ENCODE peak calls at places on chromosomes 12 and 14, in ten cellular contexts. One of them, this sample, is unnamed.

GRCh38 chr12:117129391-117129790 is 30.2 kb upstream of the TESC start:
- DNase-seq in NCI-H345: no peak
- DNase-seq in CD8-positive, alpha-beta T cell: no peak
- DNase-seq in ELF-1: no peak
- DNase-seq in SW480: no peak
- DNase-seq in activated CD4-positive, alpha-beta T cell treated with anti-CD3 and anti-CD28 coated beads, Interleukin-2, amount 50 U/mL, for 1 hour: no peak
- DNase-seq in suprapubic skin: no peak
- DNase-seq in sigmoid colon: no peak
- DNase-seq in Peyer's patch: no peak
- DNase-seq in central memory CD4-positive, alpha-beta T cell: no peak
- DNase-seq in this sample: no peak

GRCh38 chr12:45379261-45379660 is 163.4 kb downstream of the ANO6 start:
- DNase-seq in SW480: no peak
- DNase-seq in activated CD4-positive, alpha-beta T cell treated with anti-CD3 and anti-CD28 coated beads, Interleukin-2, amount 50 U/mL, for 1 hour: no peak
- DNase-seq in sigmoid colon: no peak
- DNase-seq in central memory CD4-positive, alpha-beta T cell: no peak
- DNase-seq in suprapubic skin: no peak
- DNase-seq in ELF-1: no peak
- DNase-seq in CD8-positive, alpha-beta T cell: no peak
- DNase-seq in Peyer's patch: no peak
- DNase-seq in NCI-H345: no peak
- DNase-seq in this sample: no peak

GRCh38 chr12:42958271-42958674 is 368.7 kb upstream of the PRICKLE1 start:
- DNase-seq in NCI-H345: no peak
- DNase-seq in sigmoid colon: no peak
- DNase-seq in SW480: no peak
- DNase-seq in CD8-positive, alpha-beta T cell: no peak
- DNase-seq in activated CD4-positive, alpha-beta T cell treated with anti-CD3 and anti-CD28 coated beads, Interleukin-2, amount 50 U/mL, for 1 hour: no peak
- DNase-seq in ELF-1: no peak
- DNase-seq in Peyer's patch: no peak
- DNase-seq in suprapubic skin: no peak
- DNase-seq in central memory CD4-positive, alpha-beta T cell: no peak
- DNase-seq in this sample: no peak

GRCh38 chr14:94373708-94374107 is 14.7 kb downstream of the SERPINA1 start:
- DNase-seq in ELF-1: no peak
- DNase-seq in CD8-positive, alpha-beta T cell: no peak
- DNase-seq in NCI-H345: no peak
- DNase-seq in activated CD4-positive, alpha-beta T cell treated with anti-CD3 and anti-CD28 coated beads, Interleukin-2, amount 50 U/mL, for 1 hour: no peak
- DNase-seq in sigmoid colon: peak
- DNase-seq in SW480: peak
- DNase-seq in Peyer's patch: no peak
- DNase-seq in suprapubic skin: no peak
- DNase-seq in central memory CD4-positive, alpha-beta T cell: no peak
- DNase-seq in this sample: no peak

GRCh38 chr12:110578522-110579238 is 4.4 kb downstream of the PPTC7 start:
- DNase-seq in central memory CD4-positive, alpha-beta T cell: no peak
- DNase-seq in CD8-positive, alpha-beta T cell: peak
- DNase-seq in suprapubic skin: no peak
- DNase-seq in SW480: peak
- DNase-seq in ELF-1: no peak
- DNase-seq in activated CD4-positive, alpha-beta T cell treated with anti-CD3 and anti-CD28 coated beads, Interleukin-2, amount 50 U/mL, for 1 hour: no peak
- DNase-seq in NCI-H345: no peak
- DNase-seq in sigmoid colon: no peak
- DNase-seq in Peyer's patch: no peak
- DNase-seq in this sample: no peak

GRCh38 chr12:29033519-29033918 is 115.6 kb upstream of the FAR2 start:
- DNase-seq in ELF-1: no peak
- DNase-seq in sigmoid colon: no peak
- DNase-seq in SW480: no peak
- DNase-seq in suprapubic skin: no peak
- DNase-seq in activated CD4-positive, alpha-beta T cell treated with anti-CD3 and anti-CD28 coated beads, Interleukin-2, amount 50 U/mL, for 1 hour: no peak
- DNase-seq in Peyer's patch: no peak
- DNase-seq in NCI-H345: no peak
- DNase-seq in central memory CD4-positive, alpha-beta T cell: no peak
- DNase-seq in CD8-positive, alpha-beta T cell: no peak
- DNase-seq in this sample: no peak

GRCh38 chr14:39492267-39492666 is 60.0 kb upstream of the FBXO33 start:
- DNase-seq in Peyer's patch: no peak
- DNase-seq in SW480: no peak
- DNase-seq in ELF-1: no peak
- DNase-seq in suprapubic skin: no peak
- DNase-seq in activated CD4-positive, alpha-beta T cell treated with anti-CD3 and anti-CD28 coated beads, Interleukin-2, amount 50 U/mL, for 1 hour: no peak
- DNase-seq in NCI-H345: no peak
- DNase-seq in central memory CD4-positive, alpha-beta T cell: no peak
- DNase-seq in sigmoid colon: no peak
- DNase-seq in CD8-positive, alpha-beta T cell: no peak
- DNase-seq in this sample: no peak

GRCh38 chr12:29374012-29374411 is 7.0 kb downstream of the ERGIC2 start:
- DNase-seq in NCI-H345: no peak
- DNase-seq in suprapubic skin: no peak
- DNase-seq in ELF-1: no peak
- DNase-seq in sigmoid colon: no peak
- DNase-seq in activated CD4-positive, alpha-beta T cell treated with anti-CD3 and anti-CD28 coated beads, Interleukin-2, amount 50 U/mL, for 1 hour: no peak
- DNase-seq in Peyer's patch: no peak
- DNase-seq in central memory CD4-positive, alpha-beta T cell: no peak
- DNase-seq in CD8-positive, alpha-beta T cell: no peak
- DNase-seq in SW480: no peak
- DNase-seq in this sample: no peak

GRCh38 chr12:121549075-121549474 is 31.7 kb downstream of the KDM2B start:
- DNase-seq in Peyer's patch: no peak
- DNase-seq in central memory CD4-positive, alpha-beta T cell: no peak
- DNase-seq in SW480: no peak
- DNase-seq in NCI-H345: no peak
- DNase-seq in sigmoid colon: no peak
- DNase-seq in CD8-positive, alpha-beta T cell: no peak
- DNase-seq in ELF-1: no peak
- DNase-seq in suprapubic skin: no peak
- DNase-seq in activated CD4-positive, alpha-beta T cell treated with anti-CD3 and anti-CD28 coated beads, Interleukin-2, amount 50 U/mL, for 1 hour: no peak
- DNase-seq in this sample: no peak

GRCh38 chr14:37573355-37573754 is 21.7 kb downstream of the FOXA1 start:
- DNase-seq in SW480: no peak
- DNase-seq in activated CD4-positive, alpha-beta T cell treated with anti-CD3 and anti-CD28 coated beads, Interleukin-2, amount 50 U/mL, for 1 hour: no peak
- DNase-seq in central memory CD4-positive, alpha-beta T cell: no peak
- DNase-seq in sigmoid colon: no peak
- DNase-seq in NCI-H345: no peak
- DNase-seq in Peyer's patch: no peak
- DNase-seq in CD8-positive, alpha-beta T cell: no peak
- DNase-seq in suprapubic skin: no peak
- DNase-seq in ELF-1: no peak
- DNase-seq in this sample: no peak

GRCh38 chr14:89190779-89191513 is 226.1 kb downstream of the FOXN3 start:
- DNase-seq in ELF-1: peak
- DNase-seq in SW480: no peak
- DNase-seq in central memory CD4-positive, alpha-beta T cell: no peak
- DNase-seq in Peyer's patch: no peak
- DNase-seq in NCI-H345: peak
- DNase-seq in suprapubic skin: no peak
- DNase-seq in activated CD4-positive, alpha-beta T cell treated with anti-CD3 and anti-CD28 coated beads, Interleukin-2, amount 50 U/mL, for 1 hour: no peak
- DNase-seq in CD8-positive, alpha-beta T cell: no peak
- DNase-seq in sigmoid colon: no peak
- DNase-seq in this sample: peak